ENCODE peak calls at places on chromosomes 5 and 9, in seven cellular contexts. One of them, this sample, is unnamed.

GRCh38 chr5:56545016-56545415 is 270.3 kb upstream of the MAP3K1 start:
- DNase-seq in fibroblast of lung: peak; percentile 65
- DNase-seq in epithelial cell of esophagus: no peak
- DNase-seq in progenitor cell of endocrine pancreas: no peak
- DNase-seq in lower leg skin: no peak
- DNase-seq in Caco-2: no peak
- DNase-seq in body of pancreas: no peak
- DNase-seq in this sample: no peak

GRCh38 chr9:91428927-91429351 is 5.3 kb upstream of the NFIL3 start:
- DNase-seq in Caco-2: no peak
- DNase-seq in body of pancreas: no peak
- DNase-seq in epithelial cell of esophagus: peak; percentile 32
- DNase-seq in fibroblast of lung: peak; percentile 97
- DNase-seq in lower leg skin: no peak
- DNase-seq in progenitor cell of endocrine pancreas: no peak
- DNase-seq in this sample: no peak

GRCh38 chr9:112647596-112647995 is 70.3 kb downstream of the INIP start:
- DNase-seq in progenitor cell of endocrine pancreas: no peak
- DNase-seq in body of pancreas: no peak
- DNase-seq in Caco-2: no peak
- DNase-seq in lower leg skin: no peak
- DNase-seq in fibroblast of lung: no peak
- DNase-seq in epithelial cell of esophagus: peak; percentile 34
- DNase-seq in this sample: no peak

GRCh38 chr5:97182571-97183099 is 412 bp downstream of the RIOK2 start:
- DNase-seq in epithelial cell of esophagus: peak; percentile 33
- DNase-seq in Caco-2: no peak
- DNase-seq in fibroblast of lung: peak; percentile 5
- DNase-seq in progenitor cell of endocrine pancreas: no peak
- DNase-seq in body of pancreas: no peak
- DNase-seq in lower leg skin: no peak
- DNase-seq in this sample: no peak

GRCh38 chr9:111969061-111969460 is 72.4 kb downstream of the UGCG start:
- DNase-seq in epithelial cell of esophagus: peak; percentile 82
- DNase-seq in fibroblast of lung: peak; percentile 64
- DNase-seq in progenitor cell of endocrine pancreas: no peak
- DNase-seq in lower leg skin: no peak
- DNase-seq in body of pancreas: no peak
- DNase-seq in Caco-2: no peak
- DNase-seq in this sample: no peak

GRCh38 chr5:146103594-146103993 is 1.8 kb downstream of the PLAC8L1 start:
- DNase-seq in lower leg skin: no peak
- DNase-seq in epithelial cell of esophagus: peak; percentile 90
- DNase-seq in fibroblast of lung: peak; percentile 15
- DNase-seq in Caco-2: no peak
- DNase-seq in body of pancreas: no peak
- DNase-seq in progenitor cell of endocrine pancreas: no peak
- DNase-seq in this sample: no peak

GRCh38 chr5:66810747-66811355 is 214.7 kb downstream of the MAST4 start:
- DNase-seq in progenitor cell of endocrine pancreas: no peak
- DNase-seq in epithelial cell of esophagus: no peak
- DNase-seq in lower leg skin: no peak
- DNase-seq in Caco-2: no peak
- DNase-seq in fibroblast of lung: no peak
- DNase-seq in body of pancreas: no peak
- DNase-seq in this sample: no peak

GRCh38 chr5:32325067-32325466 is 12.3 kb upstream of the MTMR12 start:
- DNase-seq in epithelial cell of esophagus: peak; percentile 82
- DNase-seq in lower leg skin: no peak
- DNase-seq in progenitor cell of endocrine pancreas: no peak
- DNase-seq in Caco-2: no peak
- DNase-seq in fibroblast of lung: peak; percentile 49
- DNase-seq in body of pancreas: no peak
- DNase-seq in this sample: no peak

GRCh38 chr5:143036146-143036927 is 266.2 kb downstream of the ARHGAP26 start:
- DNase-seq in Caco-2: no peak
- DNase-seq in body of pancreas: no peak
- DNase-seq in progenitor cell of endocrine pancreas: no peak
- DNase-seq in lower leg skin: no peak
- DNase-seq in epithelial cell of esophagus: no peak
- DNase-seq in fibroblast of lung: no peak
- DNase-seq in this sample: no peak

GRCh38 chr5:68287976-68288755 is 72.6 kb downstream of the PIK3R1 start:
- DNase-seq in body of pancreas: peak; percentile 73
- DNase-seq in epithelial cell of esophagus: peak; percentile 60
- DNase-seq in lower leg skin: peak; percentile 91
- DNase-seq in fibroblast of lung: peak; percentile 51
- DNase-seq in progenitor cell of endocrine pancreas: peak; percentile 55
- DNase-seq in Caco-2: peak; percentile 75
- DNase-seq in this sample: peak; percentile 75

GRCh38 chr5:54743997-54744788 is 226.6 kb downstream of the SNX18 start:
- DNase-seq in lower leg skin: no peak
- DNase-seq in body of pancreas: peak; percentile 17
- DNase-seq in epithelial cell of esophagus: peak; percentile 94
- DNase-seq in fibroblast of lung: peak; percentile 99
- DNase-seq in progenitor cell of endocrine pancreas: no peak
- DNase-seq in Caco-2: no peak
- DNase-seq in this sample: peak; percentile 32

GRCh38 chr9:70947086-70947485 is 174.3 kb downstream of the TRPM3 start:
- DNase-seq in fibroblast of lung: no peak
- DNase-seq in Caco-2: no peak
- DNase-seq in progenitor cell of endocrine pancreas: no peak
- DNase-seq in body of pancreas: no peak
- DNase-seq in lower leg skin: no peak
- DNase-seq in epithelial cell of esophagus: peak; percentile 17
- DNase-seq in this sample: no peak

GRCh38 chr9:110933350-110934001 is 104.8 kb downstream of the LPAR1 start:
- DNase-seq in progenitor cell of endocrine pancreas: no peak
- DNase-seq in epithelial cell of esophagus: no peak
- DNase-seq in body of pancreas: no peak
- DNase-seq in fibroblast of lung: no peak
- DNase-seq in Caco-2: no peak
- DNase-seq in lower leg skin: no peak
- DNase-seq in this sample: no peak

GRCh38 chr5:81232449-81233079 is 558 bp upstream of the CKMT2 start:
- DNase-seq in progenitor cell of endocrine pancreas: no peak
- DNase-seq in Caco-2: no peak
- DNase-seq in lower leg skin: peak; percentile 89
- DNase-seq in epithelial cell of esophagus: no peak
- DNase-seq in body of pancreas: peak; percentile 56
- DNase-seq in fibroblast of lung: peak; percentile 65
- DNase-seq in this sample: no peak

GRCh38 chr5:79235578-79236363 is at the start of gene JMY:
- DNase-seq in fibroblast of lung: peak; percentile 91
- DNase-seq in epithelial cell of esophagus: peak; percentile 84
- DNase-seq in lower leg skin: peak; percentile 96
- DNase-seq in body of pancreas: peak; percentile 92
- DNase-seq in Caco-2: peak; percentile 88
- DNase-seq in progenitor cell of endocrine pancreas: peak; percentile 74
- DNase-seq in this sample: peak; percentile 88

GRCh38 chr5:178388381-178389030 is 155.9 kb upstream of the PHYKPL start:
- DNase-seq in progenitor cell of endocrine pancreas: no peak
- DNase-seq in lower leg skin: peak; percentile 88
- DNase-seq in epithelial cell of esophagus: no peak
- DNase-seq in Caco-2: no peak
- DNase-seq in fibroblast of lung: peak; percentile 31
- DNase-seq in body of pancreas: no peak
- DNase-seq in this sample: no peak

GRCh38 chr5:93581738-93582414 is 857 bp upstream of the NR2F1-AS1 start:
- DNase-seq in epithelial cell of esophagus: peak; percentile 34
- DNase-seq in fibroblast of lung: peak; percentile 92
- DNase-seq in body of pancreas: no peak
- DNase-seq in Caco-2: no peak
- DNase-seq in lower leg skin: no peak
- DNase-seq in progenitor cell of endocrine pancreas: no peak
- DNase-seq in this sample: peak; percentile 46

DNA sequence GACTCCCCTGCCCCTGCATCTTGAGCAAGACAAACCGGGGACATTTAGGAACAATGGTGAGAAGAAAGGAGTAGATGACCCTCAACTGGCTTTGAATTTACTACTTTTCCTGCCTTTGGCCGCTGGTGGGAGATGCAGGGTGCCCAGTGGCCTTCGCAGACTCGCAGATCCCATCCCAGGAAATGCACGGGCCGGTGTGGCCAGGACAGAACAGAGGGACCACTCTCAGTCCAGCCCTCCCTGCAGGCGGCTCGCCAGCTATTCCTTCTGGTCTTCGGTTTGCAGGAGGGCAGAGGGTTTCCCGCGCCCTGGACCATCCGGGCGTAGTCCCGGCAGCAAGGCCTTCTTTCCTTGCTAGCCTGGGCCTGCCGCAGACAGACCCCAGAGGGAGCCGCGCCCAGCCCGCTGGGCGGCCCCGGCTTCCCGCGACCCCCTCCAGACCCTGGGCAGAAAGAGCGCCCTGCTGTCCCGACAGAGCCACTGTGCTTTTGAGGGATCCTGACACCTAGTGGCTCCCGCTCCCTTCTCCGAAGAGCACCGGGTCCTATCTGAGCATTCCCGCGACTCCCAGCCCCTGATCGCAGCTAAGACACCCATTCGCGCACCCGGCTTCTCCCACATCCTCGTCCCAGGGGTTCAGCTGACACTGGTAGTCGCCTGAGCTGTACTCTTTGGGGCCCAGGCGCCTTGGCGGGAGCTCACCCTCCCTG is 1.2 kb downstream of the CFAP90 start:
- DNase-seq in body of pancreas: peak; percentile 24
- DNase-seq in epithelial cell of esophagus: peak; percentile 24
- DNase-seq in fibroblast of lung: no peak
- DNase-seq in progenitor cell of endocrine pancreas: no peak
- DNase-seq in Caco-2: peak; percentile 57
- DNase-seq in lower leg skin: peak; percentile 91
- DNase-seq in this sample: no peak
- TF ChIP-seq CTCF in body of pancreas: no peak
- TF ChIP-seq CTCF in epithelial cell of esophagus: peak; percentile 37
- TF ChIP-seq CTCF in fibroblast of lung: peak; percentile 21
- TF ChIP-seq CTCF in progenitor cell of endocrine pancreas: peak; percentile 43
- TF ChIP-seq CTCF in Caco-2: peak; percentile 39
- TF ChIP-seq CTCF in lower leg skin: no peak
- TF ChIP-seq CTCF in this sample: no peak

GRCh38 chr9:79477955-79478751 is 93.6 kb upstream of the TLE4 start:
- DNase-seq in fibroblast of lung: no peak
- DNase-seq in Caco-2: peak; percentile 1
- DNase-seq in progenitor cell of endocrine pancreas: peak; percentile 13
- DNase-seq in epithelial cell of esophagus: peak; percentile 92
- DNase-seq in body of pancreas: peak; percentile 51
- DNase-seq in lower leg skin: no peak
- DNase-seq in this sample: no peak
- TF ChIP-seq CTCF in fibroblast of lung: peak; percentile 44
- TF ChIP-seq CTCF in Caco-2: no peak
- TF ChIP-seq CTCF in progenitor cell of endocrine pancreas: peak; percentile 61
- TF ChIP-seq CTCF in epithelial cell of esophagus: peak; percentile 6
- TF ChIP-seq CTCF in body of pancreas: peak; percentile 32
- TF ChIP-seq CTCF in lower leg skin: no peak
- TF ChIP-seq CTCF in this sample: no peak

GRCh38 chr9:122333169-122333808 is 37.5 kb upstream of the PTGS1 start:
- DNase-seq in Caco-2: no peak
- DNase-seq in body of pancreas: no peak
- DNase-seq in fibroblast of lung: no peak
- DNase-seq in progenitor cell of endocrine pancreas: no peak
- DNase-seq in lower leg skin: no peak
- DNase-seq in epithelial cell of esophagus: no peak
- DNase-seq in this sample: no peak
- TF ChIP-seq CTCF in Caco-2: no peak
- TF ChIP-seq CTCF in body of pancreas: no peak
- TF ChIP-seq CTCF in fibroblast of lung: no peak
- TF ChIP-seq CTCF in progenitor cell of endocrine pancreas: no peak
- TF ChIP-seq CTCF in lower leg skin: no peak
- TF ChIP-seq CTCF in epithelial cell of esophagus: no peak
- TF ChIP-seq CTCF in this sample: no peak

GRCh38 chr5:172705576-172706084 is 64.6 kb downstream of the NEURL1B start:
- DNase-seq in epithelial cell of esophagus: peak; percentile 63
- DNase-seq in body of pancreas: no peak
- DNase-seq in fibroblast of lung: no peak
- DNase-seq in progenitor cell of endocrine pancreas: no peak
- DNase-seq in Caco-2: no peak
- DNase-seq in lower leg skin: no peak
- DNase-seq in this sample: no peak

GRCh38 chr5:172710695-172711094 is 60.3 kb downstream of the DUSP1 start:
- DNase-seq in body of pancreas: no peak
- DNase-seq in fibroblast of lung: peak; percentile 27
- DNase-seq in lower leg skin: no peak
- DNase-seq in Caco-2: no peak
- DNase-seq in epithelial cell of esophagus: no peak
- DNase-seq in progenitor cell of endocrine pancreas: no peak
- DNase-seq in this sample: no peak

GRCh38 chr5:172708183-172708505 is 62.9 kb downstream of the DUSP1 start:
- DNase-seq in epithelial cell of esophagus: no peak
- DNase-seq in lower leg skin: no peak
- DNase-seq in progenitor cell of endocrine pancreas: no peak
- DNase-seq in body of pancreas: no peak
- DNase-seq in Caco-2: no peak
- DNase-seq in fibroblast of lung: no peak
- DNase-seq in this sample: no peak

GRCh38 chr5:172706796-172707195 is 64.2 kb downstream of the DUSP1 start:
- DNase-seq in Caco-2: no peak
- DNase-seq in progenitor cell of endocrine pancreas: no peak
- DNase-seq in body of pancreas: no peak
- DNase-seq in epithelial cell of esophagus: no peak
- DNase-seq in lower leg skin: no peak
- DNase-seq in fibroblast of lung: no peak
- DNase-seq in this sample: no peak

DNA sequence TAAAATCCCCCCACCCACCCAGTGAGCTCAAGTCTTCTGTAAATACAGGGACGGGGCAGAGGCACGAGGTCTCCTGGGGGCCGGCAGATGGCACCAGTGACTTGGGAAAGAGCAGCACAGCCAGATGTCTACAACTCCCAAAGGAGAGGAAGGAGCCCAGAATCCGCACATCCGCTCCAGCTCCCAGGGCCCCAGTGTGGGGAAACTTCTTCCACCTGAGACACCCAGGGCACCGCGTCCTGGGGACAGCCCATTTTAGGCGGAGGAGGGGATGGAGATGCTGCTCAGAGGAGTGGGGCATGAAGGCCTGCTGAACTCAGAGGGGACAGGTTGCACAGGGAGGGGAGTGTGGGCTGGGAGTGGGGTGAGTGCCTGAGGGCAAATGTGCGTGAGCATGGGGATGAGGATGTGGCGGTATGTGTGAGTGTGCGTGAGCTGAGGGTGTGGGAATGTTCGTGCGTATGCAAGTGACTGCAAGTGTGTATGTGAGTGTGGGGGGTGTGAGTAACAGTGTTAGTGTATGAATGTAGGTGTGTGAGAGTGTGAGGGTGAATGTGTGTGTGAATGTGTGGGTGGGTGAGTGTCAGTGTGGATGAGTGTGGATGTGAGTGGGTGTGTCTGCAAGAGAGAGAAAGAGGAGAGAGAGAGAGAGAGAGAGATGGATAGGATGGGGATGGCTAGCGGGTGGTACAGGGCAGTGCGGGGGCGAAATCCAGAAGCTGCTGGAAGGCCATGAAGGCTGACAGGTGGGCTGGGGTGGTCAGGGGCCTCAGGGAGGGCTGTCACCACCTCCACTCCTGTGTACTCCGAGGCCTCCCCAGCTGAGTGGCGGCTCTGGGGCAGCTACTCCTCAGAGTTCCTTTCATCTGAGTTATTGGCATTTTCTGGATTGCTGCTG is 63.5 kb downstream of the DUSP1 start:
- DNase-seq in lower leg skin: no peak
- DNase-seq in Caco-2: peak; percentile 73
- DNase-seq in fibroblast of lung: peak; percentile 75
- DNase-seq in body of pancreas: no peak
- DNase-seq in progenitor cell of endocrine pancreas: no peak
- DNase-seq in epithelial cell of esophagus: peak; percentile 79
- DNase-seq in this sample: peak; percentile 77
- TF ChIP-seq CTCF in lower leg skin: no peak
- TF ChIP-seq CTCF in Caco-2: peak; percentile 86
- TF ChIP-seq CTCF in fibroblast of lung: peak; percentile 64
- TF ChIP-seq CTCF in body of pancreas: peak; percentile 30
- TF ChIP-seq CTCF in progenitor cell of endocrine pancreas: peak; percentile 60
- TF ChIP-seq CTCF in epithelial cell of esophagus: peak; percentile 75
- TF ChIP-seq CTCF in this sample: peak; percentile 75

This sample was measured in Calu3.